ENCODE peak calls at places on chromosomes 13 and 19, in nine cellular contexts. One of them, this sample, is unnamed.

GRCh38 chr19:35167251-35168119 is 12.9 kb downstream of the FXYD5 start:
- DNase-seq in NCI-H748 treated with DMSO at 0.1 percent for 48 hours: no peak
- DNase-seq in adrenal gland: no peak
- DNase-seq in T-helper 1 cell: no peak
- DNase-seq in CD8-positive, alpha-beta T cell: no peak
- DNase-seq in H54: no peak
- DNase-seq in right cardiac atrium: no peak
- DNase-seq in psoas muscle: no peak
- DNase-seq in bronchial epithelial cell: no peak
- DNase-seq in this sample: no peak

GRCh38 chr19:38079926-38080380 is 144.1 kb downstream of the DPF1 start:
- DNase-seq in NCI-H748 treated with DMSO at 0.1 percent for 48 hours: peak; percentile 93
- DNase-seq in adrenal gland: no peak
- DNase-seq in T-helper 1 cell: no peak
- DNase-seq in CD8-positive, alpha-beta T cell: no peak
- DNase-seq in H54: peak; percentile 99
- DNase-seq in right cardiac atrium: no peak
- DNase-seq in psoas muscle: no peak
- DNase-seq in bronchial epithelial cell: peak; percentile 73
- DNase-seq in this sample: peak; percentile 46

GRCh38 chr13:71801781-71802180 is 65.2 kb downstream of the DACH1 start:
- DNase-seq in NCI-H748 treated with DMSO at 0.1 percent for 48 hours: peak; percentile 89
- DNase-seq in adrenal gland: no peak
- DNase-seq in T-helper 1 cell: no peak
- DNase-seq in CD8-positive, alpha-beta T cell: no peak
- DNase-seq in H54: no peak
- DNase-seq in right cardiac atrium: no peak
- DNase-seq in psoas muscle: no peak
- DNase-seq in bronchial epithelial cell: no peak
- DNase-seq in this sample: no peak

GRCh38 chr13:50670272-50670671 is 173.2 kb downstream of the DLEU7 start:
- DNase-seq in NCI-H748 treated with DMSO at 0.1 percent for 48 hours: no peak
- DNase-seq in adrenal gland: no peak
- DNase-seq in T-helper 1 cell: no peak
- DNase-seq in CD8-positive, alpha-beta T cell: no peak
- DNase-seq in H54: no peak
- DNase-seq in right cardiac atrium: no peak
- DNase-seq in psoas muscle: no peak
- DNase-seq in bronchial epithelial cell: no peak
- DNase-seq in this sample: no peak

GRCh38 chr19:34316741-34317241 is 48.2 kb upstream of the GPI start:
- DNase-seq in NCI-H748 treated with DMSO at 0.1 percent for 48 hours: no peak
- DNase-seq in adrenal gland: peak; percentile 20
- DNase-seq in T-helper 1 cell: no peak
- DNase-seq in CD8-positive, alpha-beta T cell: no peak
- DNase-seq in H54: peak; percentile 55
- DNase-seq in right cardiac atrium: no peak
- DNase-seq in psoas muscle: no peak
- DNase-seq in bronchial epithelial cell: peak; percentile 15
- DNase-seq in this sample: no peak

GRCh38 chr13:87821512-87821911 is 150.3 kb downstream of the SLITRK5 start:
- DNase-seq in NCI-H748 treated with DMSO at 0.1 percent for 48 hours: no peak
- DNase-seq in adrenal gland: no peak
- DNase-seq in T-helper 1 cell: no peak
- DNase-seq in CD8-positive, alpha-beta T cell: no peak
- DNase-seq in H54: no peak
- DNase-seq in right cardiac atrium: no peak
- DNase-seq in psoas muscle: no peak
- DNase-seq in bronchial epithelial cell: no peak
- DNase-seq in this sample: no peak

GRCh38 chr19:39845621-39846175 is 481 bp downstream of the FBL start:
- DNase-seq in NCI-H748 treated with DMSO at 0.1 percent for 48 hours: peak; percentile 43
- DNase-seq in adrenal gland: no peak
- DNase-seq in T-helper 1 cell: no peak
- DNase-seq in CD8-positive, alpha-beta T cell: no peak
- DNase-seq in H54: peak; percentile 61
- DNase-seq in right cardiac atrium: peak; percentile 16
- DNase-seq in psoas muscle: no peak
- DNase-seq in bronchial epithelial cell: no peak
- DNase-seq in this sample: peak; percentile 54

GRCh38 chr19:55206664-55207500 is 2.4 kb downstream of the PTPRH start:
- DNase-seq in NCI-H748 treated with DMSO at 0.1 percent for 48 hours: no peak
- DNase-seq in adrenal gland: peak; percentile 98
- DNase-seq in T-helper 1 cell: no peak
- DNase-seq in CD8-positive, alpha-beta T cell: no peak
- DNase-seq in H54: peak; percentile 99
- DNase-seq in right cardiac atrium: peak; percentile 91
- DNase-seq in psoas muscle: peak; percentile 83
- DNase-seq in bronchial epithelial cell: peak; percentile 82
- DNase-seq in this sample: peak; percentile 98

GRCh38 chr13:70723732-70724131 is 615.5 kb upstream of the KLHL1 start:
- DNase-seq in NCI-H748 treated with DMSO at 0.1 percent for 48 hours: peak; percentile 31
- DNase-seq in adrenal gland: no peak
- DNase-seq in T-helper 1 cell: no peak
- DNase-seq in CD8-positive, alpha-beta T cell: no peak
- DNase-seq in H54: no peak
- DNase-seq in right cardiac atrium: no peak
- DNase-seq in psoas muscle: no peak
- DNase-seq in bronchial epithelial cell: no peak
- DNase-seq in this sample: no peak